ENCODE peak calls at places on chromosome 4, in nine cellular contexts. H, Z, V, Q, T, E, Y, N and X are unnamed samples.

GRCh38 chr4:2862528-2862927 is 18.9 kb downstream of the ADD1 start:
- DNase-seq in Y (no peak), N (no peak), Q (no peak), Z (no peak), E (peak), H (no peak), T (no peak), V (no peak), X (no peak)

GRCh38 chr4:19349416-19349815 is 902.3 kb upstream of the SLIT2 start:
- DNase-seq in N (no peak), H (no peak), Q (no peak), T (no peak), E (no peak), Z (no peak), Y (no peak), V (no peak), X (no peak)

GRCh38 chr4:107993969-107994368 is 4.3 kb downstream of the HADH start:
- DNase-seq in N (no peak), T (no peak), Q (no peak), H (no peak), E (no peak), V (no peak), Y (no peak), Z (no peak), X (no peak)

GRCh38 chr4:128159967-128160366 is 98.9 kb downstream of the LARP1B start:
- DNase-seq in N (no peak), V (no peak), T (peak), Q (no peak), H (no peak), Z (no peak), Y (no peak), E (peak), X (no peak)

GRCh38 chr4:123783936-123784335 is 387.3 kb downstream of the SPRY1 start:
- DNase-seq in V (no peak), E (no peak), Z (no peak), Q (no peak), T (no peak), Y (no peak), H (no peak), N (no peak), X (no peak)

GRCh38 chr4:94500696-94501095 is 49.0 kb downstream of the PDLIM5 start:
- DNase-seq in V (no peak), Z (no peak), E (no peak), N (no peak), H (no peak), Q (no peak), Y (no peak), T (peak), X (no peak)

GRCh38 chr4:37771771-37772170 is 54.7 kb upstream of the PGM2 start:
- DNase-seq in N (no peak), H (no peak), T (no peak), E (no peak), Z (no peak), V (no peak), Y (no peak), Q (no peak), X (no peak)

GRCh38 chr4:26223160-26223559 is 97.7 kb upstream of the RBPJ start:
- DNase-seq in T (no peak), V (no peak), Q (no peak), Y (no peak), N (no peak), Z (no peak), H (no peak), E (peak), X (no peak)